ENCODE peak calls at places on chromosomes 1 and 21, in ten cellular contexts. One of them, this sample, is unnamed.

GRCh38 chr1:57072775-57073174 is 107.0 kb upstream of the C8B start:
- ATAC-seq in RWPE2: no peak
- ATAC-seq in psoas muscle: no peak
- ATAC-seq in activated T-cell treated with anti-CD3 and anti-CD28 coated beads, Interleukin-2, amount 50 U/mL, for 72 hours: no peak
- ATAC-seq in GM23338: peak
- ATAC-seq in sciatic nerve: no peak
- ATAC-seq in left cardiac atrium: no peak
- ATAC-seq in GM12878: peak
- ATAC-seq in A549: peak
- ATAC-seq in activated CD4-positive, alpha-beta T cell treated with anti-CD3 and anti-CD28 coated beads for 36 hours: no peak
- ATAC-seq in this sample: peak

GRCh38 chr1:13583592-13583963 is at the start of gene PDPN:
- ATAC-seq in RWPE2: peak
- ATAC-seq in psoas muscle: peak
- ATAC-seq in activated T-cell treated with anti-CD3 and anti-CD28 coated beads, Interleukin-2, amount 50 U/mL, for 72 hours: no peak
- ATAC-seq in GM23338: peak
- ATAC-seq in sciatic nerve: peak
- ATAC-seq in left cardiac atrium: peak
- ATAC-seq in GM12878: no peak
- ATAC-seq in A549: no peak
- ATAC-seq in activated CD4-positive, alpha-beta T cell treated with anti-CD3 and anti-CD28 coated beads for 36 hours: no peak
- ATAC-seq in this sample: no peak

GRCh38 chr21:31509108-31510017 is 150.1 kb upstream of the SOD1 start:
- ATAC-seq in RWPE2: peak
- ATAC-seq in psoas muscle: no peak
- ATAC-seq in activated T-cell treated with anti-CD3 and anti-CD28 coated beads, Interleukin-2, amount 50 U/mL, for 72 hours: peak
- ATAC-seq in GM23338: peak
- ATAC-seq in sciatic nerve: no peak
- ATAC-seq in left cardiac atrium: peak
- ATAC-seq in GM12878: peak
- ATAC-seq in A549: peak
- ATAC-seq in activated CD4-positive, alpha-beta T cell treated with anti-CD3 and anti-CD28 coated beads for 36 hours: peak
- ATAC-seq in this sample: peak

GRCh38 chr1:15501208-15502032 is 22.6 kb downstream of the CASP9 start:
- ATAC-seq in RWPE2: peak
- ATAC-seq in psoas muscle: peak
- ATAC-seq in activated T-cell treated with anti-CD3 and anti-CD28 coated beads, Interleukin-2, amount 50 U/mL, for 72 hours: peak
- ATAC-seq in GM23338: peak
- ATAC-seq in sciatic nerve: no peak
- ATAC-seq in left cardiac atrium: peak
- ATAC-seq in GM12878: peak
- ATAC-seq in A549: peak
- ATAC-seq in activated CD4-positive, alpha-beta T cell treated with anti-CD3 and anti-CD28 coated beads for 36 hours: peak
- ATAC-seq in this sample: no peak

GRCh38 chr21:34604556-34604955 is 10.4 kb downstream of the RCAN1 start:
- ATAC-seq in RWPE2: no peak
- ATAC-seq in psoas muscle: no peak
- ATAC-seq in activated T-cell treated with anti-CD3 and anti-CD28 coated beads, Interleukin-2, amount 50 U/mL, for 72 hours: no peak
- ATAC-seq in GM23338: no peak
- ATAC-seq in sciatic nerve: no peak
- ATAC-seq in left cardiac atrium: no peak
- ATAC-seq in GM12878: no peak
- ATAC-seq in A549: no peak
- ATAC-seq in activated CD4-positive, alpha-beta T cell treated with anti-CD3 and anti-CD28 coated beads for 36 hours: no peak
- ATAC-seq in this sample: no peak

GRCh38 chr21:46374761-46375389 is 50.9 kb downstream of the PCNT start:
- ATAC-seq in RWPE2: no peak
- ATAC-seq in psoas muscle: peak
- ATAC-seq in activated T-cell treated with anti-CD3 and anti-CD28 coated beads, Interleukin-2, amount 50 U/mL, for 72 hours: no peak
- ATAC-seq in GM23338: no peak
- ATAC-seq in sciatic nerve: no peak
- ATAC-seq in left cardiac atrium: peak
- ATAC-seq in GM12878: no peak
- ATAC-seq in A549: no peak
- ATAC-seq in activated CD4-positive, alpha-beta T cell treated with anti-CD3 and anti-CD28 coated beads for 36 hours: no peak
- ATAC-seq in this sample: no peak

GRCh38 chr21:37765501-37765900 is 150.8 kb downstream of the KCNJ6 start:
- ATAC-seq in RWPE2: peak
- ATAC-seq in psoas muscle: no peak
- ATAC-seq in activated T-cell treated with anti-CD3 and anti-CD28 coated beads, Interleukin-2, amount 50 U/mL, for 72 hours: no peak
- ATAC-seq in GM23338: no peak
- ATAC-seq in sciatic nerve: no peak
- ATAC-seq in left cardiac atrium: no peak
- ATAC-seq in GM12878: peak
- ATAC-seq in A549: no peak
- ATAC-seq in activated CD4-positive, alpha-beta T cell treated with anti-CD3 and anti-CD28 coated beads for 36 hours: no peak
- ATAC-seq in this sample: no peak

GRCh38 chr1:51214615-51215131 is 21.4 kb upstream of the RNF11 start:
- ATAC-seq in RWPE2: peak
- ATAC-seq in psoas muscle: no peak
- ATAC-seq in activated T-cell treated with anti-CD3 and anti-CD28 coated beads, Interleukin-2, amount 50 U/mL, for 72 hours: peak
- ATAC-seq in GM23338: no peak
- ATAC-seq in sciatic nerve: no peak
- ATAC-seq in left cardiac atrium: no peak
- ATAC-seq in GM12878: peak
- ATAC-seq in A549: no peak
- ATAC-seq in activated CD4-positive, alpha-beta T cell treated with anti-CD3 and anti-CD28 coated beads for 36 hours: peak
- ATAC-seq in this sample: peak

GRCh38 chr1:87094238-87094637 is 179.8 kb downstream of the HS2ST1 start:
- ATAC-seq in RWPE2: no peak
- ATAC-seq in psoas muscle: no peak
- ATAC-seq in activated T-cell treated with anti-CD3 and anti-CD28 coated beads, Interleukin-2, amount 50 U/mL, for 72 hours: no peak
- ATAC-seq in GM23338: no peak
- ATAC-seq in sciatic nerve: no peak
- ATAC-seq in left cardiac atrium: no peak
- ATAC-seq in GM12878: no peak
- ATAC-seq in A549: no peak
- ATAC-seq in activated CD4-positive, alpha-beta T cell treated with anti-CD3 and anti-CD28 coated beads for 36 hours: no peak
- ATAC-seq in this sample: no peak

GRCh38 chr1:32742132-32742947 is 39.8 kb upstream of the SYNC start:
- ATAC-seq in RWPE2: peak
- ATAC-seq in psoas muscle: peak
- ATAC-seq in activated T-cell treated with anti-CD3 and anti-CD28 coated beads, Interleukin-2, amount 50 U/mL, for 72 hours: no peak
- ATAC-seq in GM23338: peak
- ATAC-seq in sciatic nerve: peak
- ATAC-seq in left cardiac atrium: peak
- ATAC-seq in GM12878: no peak
- ATAC-seq in A549: peak
- ATAC-seq in activated CD4-positive, alpha-beta T cell treated with anti-CD3 and anti-CD28 coated beads for 36 hours: no peak
- ATAC-seq in this sample: no peak

GRCh38 chr21:36743446-36743845 is 44.5 kb downstream of the SIM2 start:
- ATAC-seq in RWPE2: no peak
- ATAC-seq in psoas muscle: no peak
- ATAC-seq in activated T-cell treated with anti-CD3 and anti-CD28 coated beads, Interleukin-2, amount 50 U/mL, for 72 hours: no peak
- ATAC-seq in GM23338: no peak
- ATAC-seq in sciatic nerve: no peak
- ATAC-seq in left cardiac atrium: no peak
- ATAC-seq in GM12878: no peak
- ATAC-seq in A549: no peak
- ATAC-seq in activated CD4-positive, alpha-beta T cell treated with anti-CD3 and anti-CD28 coated beads for 36 hours: no peak
- ATAC-seq in this sample: no peak

GRCh38 chr1:233673947-233674431 is 60.1 kb downstream of the KCNK1 start:
- ATAC-seq in RWPE2: no peak
- ATAC-seq in psoas muscle: no peak
- ATAC-seq in activated T-cell treated with anti-CD3 and anti-CD28 coated beads, Interleukin-2, amount 50 U/mL, for 72 hours: no peak
- ATAC-seq in GM23338: no peak
- ATAC-seq in sciatic nerve: no peak
- ATAC-seq in left cardiac atrium: peak
- ATAC-seq in GM12878: no peak
- ATAC-seq in A549: peak
- ATAC-seq in activated CD4-positive, alpha-beta T cell treated with anti-CD3 and anti-CD28 coated beads for 36 hours: no peak
- ATAC-seq in this sample: no peak

GRCh38 chr1:109398343-109399225 is 866 bp upstream of the SORT1 start:
- ATAC-seq in RWPE2: peak
- ATAC-seq in psoas muscle: no peak
- ATAC-seq in activated T-cell treated with anti-CD3 and anti-CD28 coated beads, Interleukin-2, amount 50 U/mL, for 72 hours: no peak
- ATAC-seq in GM23338: peak
- ATAC-seq in sciatic nerve: peak
- ATAC-seq in left cardiac atrium: no peak
- ATAC-seq in GM12878: no peak
- ATAC-seq in A549: peak
- ATAC-seq in activated CD4-positive, alpha-beta T cell treated with anti-CD3 and anti-CD28 coated beads for 36 hours: no peak
- ATAC-seq in this sample: no peak

GRCh38 chr1:209222826-209223225 is 360.7 kb upstream of the CAMK1G start:
- ATAC-seq in RWPE2: no peak
- ATAC-seq in psoas muscle: no peak
- ATAC-seq in activated T-cell treated with anti-CD3 and anti-CD28 coated beads, Interleukin-2, amount 50 U/mL, for 72 hours: no peak
- ATAC-seq in GM23338: no peak
- ATAC-seq in sciatic nerve: no peak
- ATAC-seq in left cardiac atrium: no peak
- ATAC-seq in GM12878: no peak
- ATAC-seq in A549: no peak
- ATAC-seq in activated CD4-positive, alpha-beta T cell treated with anti-CD3 and anti-CD28 coated beads for 36 hours: no peak
- ATAC-seq in this sample: no peak

GRCh38 chr21:34553199-34553952 is 41.4 kb upstream of the KCNE1 start:
- ATAC-seq in RWPE2: peak
- ATAC-seq in psoas muscle: no peak
- ATAC-seq in activated T-cell treated with anti-CD3 and anti-CD28 coated beads, Interleukin-2, amount 50 U/mL, for 72 hours: no peak
- ATAC-seq in GM23338: peak
- ATAC-seq in sciatic nerve: peak
- ATAC-seq in left cardiac atrium: no peak
- ATAC-seq in GM12878: no peak
- ATAC-seq in A549: no peak
- ATAC-seq in activated CD4-positive, alpha-beta T cell treated with anti-CD3 and anti-CD28 coated beads for 36 hours: peak
- ATAC-seq in this sample: no peak

GRCh38 chr1:109067883-109068282 is 7.9 kb downstream of the TAF13 start:
- ATAC-seq in RWPE2: no peak
- ATAC-seq in psoas muscle: no peak
- ATAC-seq in activated T-cell treated with anti-CD3 and anti-CD28 coated beads, Interleukin-2, amount 50 U/mL, for 72 hours: no peak
- ATAC-seq in GM23338: no peak
- ATAC-seq in sciatic nerve: no peak
- ATAC-seq in left cardiac atrium: no peak
- ATAC-seq in GM12878: no peak
- ATAC-seq in A549: no peak
- ATAC-seq in activated CD4-positive, alpha-beta T cell treated with anti-CD3 and anti-CD28 coated beads for 36 hours: no peak
- ATAC-seq in this sample: no peak

GRCh38 chr1:12485231-12486172 is 132.5 kb downstream of the DHRS3 start:
- ATAC-seq in RWPE2: no peak
- ATAC-seq in psoas muscle: no peak
- ATAC-seq in activated T-cell treated with anti-CD3 and anti-CD28 coated beads, Interleukin-2, amount 50 U/mL, for 72 hours: no peak
- ATAC-seq in GM23338: no peak
- ATAC-seq in sciatic nerve: peak
- ATAC-seq in left cardiac atrium: peak
- ATAC-seq in GM12878: no peak
- ATAC-seq in A549: no peak
- ATAC-seq in activated CD4-positive, alpha-beta T cell treated with anti-CD3 and anti-CD28 coated beads for 36 hours: no peak
- ATAC-seq in this sample: no peak

GRCh38 chr1:64956733-64957441 is 9.5 kb downstream of the JAK1 start:
- ATAC-seq in RWPE2: no peak
- ATAC-seq in psoas muscle: no peak
- ATAC-seq in activated T-cell treated with anti-CD3 and anti-CD28 coated beads, Interleukin-2, amount 50 U/mL, for 72 hours: peak
- ATAC-seq in GM23338: peak
- ATAC-seq in sciatic nerve: peak
- ATAC-seq in left cardiac atrium: peak
- ATAC-seq in GM12878: peak
- ATAC-seq in A549: peak
- ATAC-seq in activated CD4-positive, alpha-beta T cell treated with anti-CD3 and anti-CD28 coated beads for 36 hours: peak
- ATAC-seq in this sample: peak

GRCh38 chr21:34009193-34009592 is 64.2 kb upstream of the MRPS6 start:
- ATAC-seq in RWPE2: no peak
- ATAC-seq in psoas muscle: no peak
- ATAC-seq in activated T-cell treated with anti-CD3 and anti-CD28 coated beads, Interleukin-2, amount 50 U/mL, for 72 hours: peak
- ATAC-seq in GM23338: peak
- ATAC-seq in sciatic nerve: no peak
- ATAC-seq in left cardiac atrium: no peak
- ATAC-seq in GM12878: no peak
- ATAC-seq in A549: no peak
- ATAC-seq in activated CD4-positive, alpha-beta T cell treated with anti-CD3 and anti-CD28 coated beads for 36 hours: peak
- ATAC-seq in this sample: no peak

GRCh38 chr1:14915356-14916054 is 238.0 kb upstream of the TMEM51 start:
- ATAC-seq in RWPE2: no peak
- ATAC-seq in psoas muscle: peak
- ATAC-seq in activated T-cell treated with anti-CD3 and anti-CD28 coated beads, Interleukin-2, amount 50 U/mL, for 72 hours: peak
- ATAC-seq in GM23338: peak
- ATAC-seq in sciatic nerve: peak
- ATAC-seq in left cardiac atrium: peak
- ATAC-seq in GM12878: peak
- ATAC-seq in A549: peak
- ATAC-seq in activated CD4-positive, alpha-beta T cell treated with anti-CD3 and anti-CD28 coated beads for 36 hours: peak
- ATAC-seq in this sample: no peak

GRCh38 chr1:29889776-29890175 is 653.5 kb downstream of the PTPRU start:
- ATAC-seq in RWPE2: no peak
- ATAC-seq in psoas muscle: no peak
- ATAC-seq in activated T-cell treated with anti-CD3 and anti-CD28 coated beads, Interleukin-2, amount 50 U/mL, for 72 hours: no peak
- ATAC-seq in GM23338: peak
- ATAC-seq in sciatic nerve: no peak
- ATAC-seq in left cardiac atrium: no peak
- ATAC-seq in GM12878: no peak
- ATAC-seq in A549: no peak
- ATAC-seq in activated CD4-positive, alpha-beta T cell treated with anti-CD3 and anti-CD28 coated beads for 36 hours: no peak
- ATAC-seq in this sample: no peak

GRCh38 chr21:17492415-17493168 is 20.3 kb upstream of the CXADR start:
- ATAC-seq in RWPE2: peak
- ATAC-seq in psoas muscle: no peak
- ATAC-seq in activated T-cell treated with anti-CD3 and anti-CD28 coated beads, Interleukin-2, amount 50 U/mL, for 72 hours: no peak
- ATAC-seq in GM23338: no peak
- ATAC-seq in sciatic nerve: peak
- ATAC-seq in left cardiac atrium: no peak
- ATAC-seq in GM12878: no peak
- ATAC-seq in A549: no peak
- ATAC-seq in activated CD4-positive, alpha-beta T cell treated with anti-CD3 and anti-CD28 coated beads for 36 hours: no peak
- ATAC-seq in this sample: no peak

GRCh38 chr1:230507671-230508407 is 81.7 kb upstream of the PGBD5 start:
- ATAC-seq in RWPE2: no peak
- ATAC-seq in psoas muscle: peak
- ATAC-seq in activated T-cell treated with anti-CD3 and anti-CD28 coated beads, Interleukin-2, amount 50 U/mL, for 72 hours: no peak
- ATAC-seq in GM23338: no peak
- ATAC-seq in sciatic nerve: no peak
- ATAC-seq in left cardiac atrium: peak
- ATAC-seq in GM12878: no peak
- ATAC-seq in A549: no peak
- ATAC-seq in activated CD4-positive, alpha-beta T cell treated with anti-CD3 and anti-CD28 coated beads for 36 hours: no peak
- ATAC-seq in this sample: peak

GRCh38 chr1:55300975-55301374 is 85.8 kb upstream of the USP24 start:
- ATAC-seq in RWPE2: no peak
- ATAC-seq in psoas muscle: no peak
- ATAC-seq in activated T-cell treated with anti-CD3 and anti-CD28 coated beads, Interleukin-2, amount 50 U/mL, for 72 hours: no peak
- ATAC-seq in GM23338: no peak
- ATAC-seq in sciatic nerve: no peak
- ATAC-seq in left cardiac atrium: no peak
- ATAC-seq in GM12878: no peak
- ATAC-seq in A549: no peak
- ATAC-seq in activated CD4-positive, alpha-beta T cell treated with anti-CD3 and anti-CD28 coated beads for 36 hours: no peak
- ATAC-seq in this sample: no peak

GRCh38 chr1:169623132-169623926 is 6.6 kb downstream of the SELP start:
- ATAC-seq in RWPE2: no peak
- ATAC-seq in psoas muscle: no peak
- ATAC-seq in activated T-cell treated with anti-CD3 and anti-CD28 coated beads, Interleukin-2, amount 50 U/mL, for 72 hours: peak
- ATAC-seq in GM23338: no peak
- ATAC-seq in sciatic nerve: no peak
- ATAC-seq in left cardiac atrium: no peak
- ATAC-seq in GM12878: no peak
- ATAC-seq in A549: no peak
- ATAC-seq in activated CD4-positive, alpha-beta T cell treated with anti-CD3 and anti-CD28 coated beads for 36 hours: peak
- ATAC-seq in this sample: no peak

GRCh38 chr1:89910780-89911179 is 84.1 kb upstream of the ZNF326 start:
- ATAC-seq in RWPE2: peak
- ATAC-seq in psoas muscle: no peak
- ATAC-seq in activated T-cell treated with anti-CD3 and anti-CD28 coated beads, Interleukin-2, amount 50 U/mL, for 72 hours: no peak
- ATAC-seq in GM23338: peak
- ATAC-seq in sciatic nerve: no peak
- ATAC-seq in left cardiac atrium: no peak
- ATAC-seq in GM12878: no peak
- ATAC-seq in A549: peak
- ATAC-seq in activated CD4-positive, alpha-beta T cell treated with anti-CD3 and anti-CD28 coated beads for 36 hours: no peak
- ATAC-seq in this sample: no peak

GRCh38 chr1:201773764-201774163 is 55.2 kb upstream of the IPO9 start:
- ATAC-seq in RWPE2: peak
- ATAC-seq in psoas muscle: no peak
- ATAC-seq in activated T-cell treated with anti-CD3 and anti-CD28 coated beads, Interleukin-2, amount 50 U/mL, for 72 hours: no peak
- ATAC-seq in GM23338: no peak
- ATAC-seq in sciatic nerve: no peak
- ATAC-seq in left cardiac atrium: no peak
- ATAC-seq in GM12878: no peak
- ATAC-seq in A549: no peak
- ATAC-seq in activated CD4-positive, alpha-beta T cell treated with anti-CD3 and anti-CD28 coated beads for 36 hours: no peak
- ATAC-seq in this sample: no peak

GRCh38 chr1:230191839-230192238 is 124.8 kb downstream of the GALNT2 start:
- ATAC-seq in RWPE2: no peak
- ATAC-seq in psoas muscle: no peak
- ATAC-seq in activated T-cell treated with anti-CD3 and anti-CD28 coated beads, Interleukin-2, amount 50 U/mL, for 72 hours: no peak
- ATAC-seq in GM23338: no peak
- ATAC-seq in sciatic nerve: no peak
- ATAC-seq in left cardiac atrium: no peak
- ATAC-seq in GM12878: no peak
- ATAC-seq in A549: no peak
- ATAC-seq in activated CD4-positive, alpha-beta T cell treated with anti-CD3 and anti-CD28 coated beads for 36 hours: no peak
- ATAC-seq in this sample: no peak

This sample was measured in stimulated activated memory B cell treated with anti-CD40 and anti-IgM and Interleukin-4, amounts not matched to agents 10 μg/mL and 1 μg/mL and 100 μg/mL, for 72 hours.